ENCODE peak calls at places on chromosomes 3 and 15, in seven cellular contexts. One of them, this sample, is unnamed.

GRCh38 chr3:62131620-62132019 is 241.7 kb downstream of the FEZF2 start:
- DNase-seq in K562: peak; percentile 28
- DNase-seq in pancreas: no peak
- DNase-seq in cardiac muscle cell: peak; percentile 43
- DNase-seq in colonic mucosa: no peak
- DNase-seq in progenitor cell of endocrine pancreas: no peak
- DNase-seq in choroid plexus epithelial cell: peak; percentile 39
- DNase-seq in this sample: no peak

GRCh38 chr3:70110066-70110465 is 110.5 kb downstream of the SAMMSON start:
- DNase-seq in choroid plexus epithelial cell: no peak
- DNase-seq in progenitor cell of endocrine pancreas: no peak
- DNase-seq in colonic mucosa: no peak
- DNase-seq in pancreas: no peak
- DNase-seq in cardiac muscle cell: no peak
- DNase-seq in K562: no peak
- DNase-seq in this sample: no peak

GRCh38 chr15:80475572-80475971 is 71.4 kb downstream of the ARNT2 start:
- DNase-seq in pancreas: no peak
- DNase-seq in cardiac muscle cell: no peak
- DNase-seq in colonic mucosa: no peak
- DNase-seq in choroid plexus epithelial cell: no peak
- DNase-seq in progenitor cell of endocrine pancreas: no peak
- DNase-seq in K562: peak; percentile 23
- DNase-seq in this sample: no peak

GRCh38 chr3:177443469-177443868 is 246.2 kb upstream of the TBL1XR1 start:
- DNase-seq in choroid plexus epithelial cell: peak; percentile 52
- DNase-seq in colonic mucosa: peak; percentile 35
- DNase-seq in pancreas: no peak
- DNase-seq in K562: no peak
- DNase-seq in cardiac muscle cell: peak; percentile 67
- DNase-seq in progenitor cell of endocrine pancreas: no peak
- DNase-seq in this sample: no peak

GRCh38 chr3:138944842-138945645 is 1.9 kb downstream of the FOXL2 start:
- DNase-seq in K562: peak; percentile 51
- DNase-seq in choroid plexus epithelial cell: no peak
- DNase-seq in progenitor cell of endocrine pancreas: peak; percentile 27
- DNase-seq in pancreas: peak; percentile 69
- DNase-seq in cardiac muscle cell: no peak
- DNase-seq in colonic mucosa: no peak
- DNase-seq in this sample: peak; percentile 58

GRCh38 chr15:25244731-25245585 is 193.9 kb downstream of the UBE3A start:
- DNase-seq in K562: no peak
- DNase-seq in cardiac muscle cell: no peak
- DNase-seq in colonic mucosa: peak; percentile 12
- DNase-seq in pancreas: peak; percentile 35
- DNase-seq in progenitor cell of endocrine pancreas: no peak
- DNase-seq in choroid plexus epithelial cell: no peak
- DNase-seq in this sample: peak; percentile 3

GRCh38 chr3:88985491-88985890 is 121.9 kb upstream of the EPHA3 start:
- DNase-seq in progenitor cell of endocrine pancreas: no peak
- DNase-seq in colonic mucosa: no peak
- DNase-seq in pancreas: no peak
- DNase-seq in choroid plexus epithelial cell: peak; percentile 85
- DNase-seq in K562: no peak
- DNase-seq in cardiac muscle cell: no peak
- DNase-seq in this sample: no peak

GRCh38 chr3:196055683-196056270 is 26.1 kb downstream of the TFRC start:
- DNase-seq in pancreas: no peak
- DNase-seq in colonic mucosa: no peak
- DNase-seq in choroid plexus epithelial cell: peak; percentile 40
- DNase-seq in progenitor cell of endocrine pancreas: no peak
- DNase-seq in K562: no peak
- DNase-seq in cardiac muscle cell: peak; percentile 21
- DNase-seq in this sample: no peak

GRCh38 chr3:123082370-123083065 is 15.7 kb downstream of the PDIA5 start:
- DNase-seq in colonic mucosa: no peak
- DNase-seq in K562: no peak
- DNase-seq in choroid plexus epithelial cell: no peak
- DNase-seq in pancreas: no peak
- DNase-seq in cardiac muscle cell: no peak
- DNase-seq in progenitor cell of endocrine pancreas: no peak
- DNase-seq in this sample: no peak

GRCh38 chr15:77099741-77100463 is 29.0 kb upstream of the TSPAN3 start:
- DNase-seq in choroid plexus epithelial cell: no peak
- DNase-seq in progenitor cell of endocrine pancreas: no peak
- DNase-seq in pancreas: no peak
- DNase-seq in cardiac muscle cell: no peak
- DNase-seq in K562: no peak
- DNase-seq in colonic mucosa: no peak
- DNase-seq in this sample: no peak

GRCh38 chr15:67085818-67086649 is 20.6 kb downstream of the SMAD3 start:
- DNase-seq in progenitor cell of endocrine pancreas: no peak
- DNase-seq in choroid plexus epithelial cell: peak; percentile 94
- DNase-seq in cardiac muscle cell: peak; percentile 96
- DNase-seq in colonic mucosa: no peak
- DNase-seq in pancreas: no peak
- DNase-seq in K562: no peak
- DNase-seq in this sample: no peak

GRCh38 chr3:13884851-13885703 is 5.2 kb upstream of the WNT7A start:
- DNase-seq in colonic mucosa: peak; percentile 58
- DNase-seq in progenitor cell of endocrine pancreas: peak; percentile 68
- DNase-seq in choroid plexus epithelial cell: peak; percentile 18
- DNase-seq in cardiac muscle cell: peak; percentile 17
- DNase-seq in pancreas: peak; percentile 74
- DNase-seq in K562: peak; percentile 82
- DNase-seq in this sample: peak; percentile 27
- TF ChIP-seq CTCF in colonic mucosa: peak; percentile 54
- TF ChIP-seq CTCF in progenitor cell of endocrine pancreas: peak; percentile 92
- TF ChIP-seq CTCF in choroid plexus epithelial cell: peak; percentile 61
- TF ChIP-seq CTCF in cardiac muscle cell: peak; percentile 61
- TF ChIP-seq CTCF in pancreas: peak; percentile 70
- TF ChIP-seq CTCF in K562: peak; percentile 86
- TF ChIP-seq CTCF in this sample: peak; percentile 90

GRCh38 chr15:88487796-88488523 is 20.5 kb downstream of the MRPS11 start:
- DNase-seq in choroid plexus epithelial cell: no peak
- DNase-seq in cardiac muscle cell: no peak
- DNase-seq in progenitor cell of endocrine pancreas: no peak
- DNase-seq in colonic mucosa: no peak
- DNase-seq in pancreas: no peak
- DNase-seq in K562: no peak
- DNase-seq in this sample: no peak

GRCh38 chr15:88490036-88490435 is 22.5 kb downstream of the MRPS11 start:
- DNase-seq in progenitor cell of endocrine pancreas: no peak
- DNase-seq in colonic mucosa: no peak
- DNase-seq in cardiac muscle cell: no peak
- DNase-seq in K562: no peak
- DNase-seq in choroid plexus epithelial cell: no peak
- DNase-seq in pancreas: no peak
- DNase-seq in this sample: no peak

GRCh38 chr15:88491158-88491557 is 23.6 kb downstream of the MRPS11 start:
- DNase-seq in progenitor cell of endocrine pancreas: no peak
- DNase-seq in colonic mucosa: peak; percentile 29
- DNase-seq in choroid plexus epithelial cell: no peak
- DNase-seq in pancreas: no peak
- DNase-seq in K562: no peak
- DNase-seq in cardiac muscle cell: no peak
- DNase-seq in this sample: no peak

GRCh38 chr15:88487176-88487795 is 19.8 kb downstream of the MRPS11 start:
- DNase-seq in K562: no peak
- DNase-seq in choroid plexus epithelial cell: no peak
- DNase-seq in cardiac muscle cell: no peak
- DNase-seq in progenitor cell of endocrine pancreas: no peak
- DNase-seq in pancreas: no peak
- DNase-seq in colonic mucosa: no peak
- DNase-seq in this sample: no peak

DNA sequence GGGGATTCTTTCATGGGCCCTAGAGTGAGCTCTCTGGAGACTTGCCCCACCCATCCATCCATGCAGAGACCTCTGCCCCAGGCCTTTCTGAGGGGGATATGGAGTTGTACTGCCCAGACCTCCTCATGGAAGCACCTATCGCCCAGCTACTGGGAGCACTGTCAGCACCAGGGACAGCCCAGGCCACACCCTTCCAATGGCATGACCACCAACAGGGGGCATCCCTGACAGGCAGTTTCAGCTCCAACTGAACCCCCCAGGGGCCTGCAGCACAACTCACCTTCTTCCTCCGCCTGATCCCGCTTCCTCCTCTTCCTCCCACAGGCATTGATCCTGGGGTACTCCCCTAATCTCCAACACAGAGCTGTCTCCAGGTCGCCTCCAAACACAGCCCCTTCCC is 21.8 kb downstream of the MRPS11 start:
- DNase-seq in K562: no peak
- DNase-seq in pancreas: no peak
- DNase-seq in progenitor cell of endocrine pancreas: no peak
- DNase-seq in choroid plexus epithelial cell: no peak
- DNase-seq in cardiac muscle cell: no peak
- DNase-seq in colonic mucosa: no peak
- DNase-seq in this sample: no peak
- TF ChIP-seq CTCF in K562: peak; percentile 30
- TF ChIP-seq CTCF in pancreas: no peak
- TF ChIP-seq CTCF in progenitor cell of endocrine pancreas: no peak
- TF ChIP-seq CTCF in choroid plexus epithelial cell: peak; percentile 11
- TF ChIP-seq CTCF in cardiac muscle cell: no peak
- TF ChIP-seq CTCF in colonic mucosa: no peak
- TF ChIP-seq CTCF in this sample: no peak

DNA sequence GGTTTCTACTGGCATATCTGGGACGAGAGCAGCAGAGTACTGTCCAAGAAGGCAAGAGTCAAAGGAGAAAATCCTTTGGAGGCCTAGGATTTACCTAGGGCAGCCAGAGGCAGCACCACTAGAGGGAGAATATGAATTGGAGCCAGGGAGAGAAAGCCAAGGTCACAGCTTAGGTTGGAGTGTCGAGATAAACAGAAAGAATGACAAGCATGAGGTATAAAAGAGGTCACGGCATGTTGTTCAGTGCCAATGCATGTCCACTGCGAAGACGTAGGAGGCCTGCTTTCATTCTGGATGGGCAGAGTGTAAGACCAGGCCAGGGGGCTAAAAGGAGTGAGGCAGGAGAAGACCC is 47.2 kb downstream of the THBS1 start:
- DNase-seq in pancreas: no peak
- DNase-seq in progenitor cell of endocrine pancreas: no peak
- DNase-seq in colonic mucosa: no peak
- DNase-seq in choroid plexus epithelial cell: peak; percentile 29
- DNase-seq in K562: no peak
- DNase-seq in cardiac muscle cell: no peak
- DNase-seq in this sample: no peak
- TF ChIP-seq CTCF in pancreas: no peak
- TF ChIP-seq CTCF in progenitor cell of endocrine pancreas: peak; percentile 36
- TF ChIP-seq CTCF in colonic mucosa: no peak
- TF ChIP-seq CTCF in choroid plexus epithelial cell: peak; percentile 55
- TF ChIP-seq CTCF in K562: no peak
- TF ChIP-seq CTCF in cardiac muscle cell: peak; percentile 39
- TF ChIP-seq CTCF in this sample: no peak

GRCh38 chr3:52452570-52453221 is 1.1 kb downstream of the TNNC1 start:
- DNase-seq in choroid plexus epithelial cell: no peak
- DNase-seq in colonic mucosa: no peak
- DNase-seq in progenitor cell of endocrine pancreas: no peak
- DNase-seq in cardiac muscle cell: no peak
- DNase-seq in K562: no peak
- DNase-seq in pancreas: no peak
- DNase-seq in this sample: no peak

GRCh38 chr3:52452126-52452525 is 1.7 kb downstream of the TNNC1 start:
- DNase-seq in choroid plexus epithelial cell: no peak
- DNase-seq in cardiac muscle cell: no peak
- DNase-seq in pancreas: no peak
- DNase-seq in progenitor cell of endocrine pancreas: no peak
- DNase-seq in colonic mucosa: no peak
- DNase-seq in K562: no peak
- DNase-seq in this sample: no peak

GRCh38 chr3:52450489-52451236 is 3.2 kb downstream of the TNNC1 start:
- DNase-seq in cardiac muscle cell: no peak
- DNase-seq in K562: no peak
- DNase-seq in choroid plexus epithelial cell: no peak
- DNase-seq in colonic mucosa: no peak
- DNase-seq in pancreas: no peak
- DNase-seq in progenitor cell of endocrine pancreas: no peak
- DNase-seq in this sample: no peak

GRCh38 chr3:52453496-52454234 is at the start of gene TNNC1:
- DNase-seq in colonic mucosa: no peak
- DNase-seq in progenitor cell of endocrine pancreas: no peak
- DNase-seq in pancreas: no peak
- DNase-seq in choroid plexus epithelial cell: no peak
- DNase-seq in cardiac muscle cell: no peak
- DNase-seq in K562: no peak
- DNase-seq in this sample: no peak

GRCh38 chr3:52451237-52452083 is 2.4 kb downstream of the TNNC1 start:
- DNase-seq in colonic mucosa: no peak
- DNase-seq in progenitor cell of endocrine pancreas: no peak
- DNase-seq in pancreas: no peak
- DNase-seq in choroid plexus epithelial cell: no peak
- DNase-seq in K562: peak; percentile 21
- DNase-seq in cardiac muscle cell: no peak
- DNase-seq in this sample: no peak
- TF ChIP-seq CTCF in colonic mucosa: no peak
- TF ChIP-seq CTCF in progenitor cell of endocrine pancreas: peak; percentile 14
- TF ChIP-seq CTCF in pancreas: no peak
- TF ChIP-seq CTCF in choroid plexus epithelial cell: peak; percentile 10
- TF ChIP-seq CTCF in K562: peak; percentile 2
- TF ChIP-seq CTCF in cardiac muscle cell: no peak
- TF ChIP-seq CTCF in this sample: peak; percentile 20

DNA sequence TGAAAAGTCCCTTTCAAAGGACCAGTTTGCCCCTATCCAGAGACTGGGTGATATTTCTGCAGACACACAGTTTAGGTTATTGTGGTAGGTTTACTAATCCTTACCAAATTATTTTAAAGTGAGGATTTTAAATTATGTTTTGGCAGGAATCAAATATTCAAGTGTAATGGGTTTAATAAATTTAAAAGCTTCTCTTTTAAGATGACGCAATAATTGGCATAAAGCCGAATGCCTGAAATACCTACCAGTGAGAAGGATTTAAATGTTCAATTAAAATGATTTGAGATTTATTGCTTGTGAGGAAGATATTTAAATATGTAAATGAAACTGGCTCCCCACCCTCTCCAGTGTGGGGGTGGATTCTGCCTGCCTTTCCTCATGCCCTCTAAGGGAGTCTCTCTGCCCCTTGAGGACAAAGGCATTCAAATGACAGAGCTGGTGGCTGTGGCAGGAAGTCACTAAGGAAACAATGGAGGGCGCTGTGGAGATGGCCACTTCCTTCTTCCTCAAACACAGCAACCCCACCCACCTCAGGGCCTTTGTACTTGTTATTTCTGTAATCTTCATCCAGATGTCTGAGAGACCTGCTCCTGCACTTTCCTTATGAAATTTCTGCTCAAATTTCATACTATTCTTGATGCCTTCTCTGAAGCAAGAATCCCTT is 131.7 kb downstream of the TNIK start:
- DNase-seq in K562: no peak
- DNase-seq in cardiac muscle cell: peak; percentile 47
- DNase-seq in pancreas: no peak
- DNase-seq in progenitor cell of endocrine pancreas: no peak
- DNase-seq in colonic mucosa: peak; percentile 69
- DNase-seq in choroid plexus epithelial cell: peak; percentile 34
- DNase-seq in this sample: no peak
- TF ChIP-seq CTCF in K562: peak; percentile 90
- TF ChIP-seq CTCF in cardiac muscle cell: no peak
- TF ChIP-seq CTCF in pancreas: no peak
- TF ChIP-seq CTCF in progenitor cell of endocrine pancreas: no peak
- TF ChIP-seq CTCF in colonic mucosa: no peak
- TF ChIP-seq CTCF in choroid plexus epithelial cell: peak; percentile 10
- TF ChIP-seq CTCF in this sample: no peak

This sample was measured in glutamatergic neuron.